ENCODE peak calls at places on chromosomes 2 and 18, in five cellular contexts. X is PC-3; U is endothelial cell; F is bronchial epithelial cell; N is activated naive CD4-positive, alpha-beta T cell treated with anti-CD3 and anti-CD28 coated beads, Interleukin-2, amount 50 U/mL, for 16 hours. A is an unnamed sample.

GRCh38 chr2:190579058-190579410 is 44.5 kb upstream of the NEMP2 start:
- DNase-seq in F (no peak), U (no peak), N (no peak), X (no peak), A (no peak)

GRCh38 chr2:174729797-174730529 is 34.3 kb downstream of the CHRNA1 start:
- DNase-seq in U (peak; percentile 26), X (no peak), N (peak; percentile 55), F (no peak), A (no peak)

GRCh38 chr18:46152436-46152807 is 48.2 kb downstream of the HAUS1 start:
- DNase-seq in U (no peak), F (peak; percentile 69), N (no peak), X (peak; percentile 71), A (no peak)

GRCh38 chr2:28346587-28346986 is 46.1 kb upstream of the FOSL2 start:
- DNase-seq in N (no peak), X (no peak), U (no peak), F (no peak), A (no peak)

GRCh38 chr2:206164261-206164862 is 4.7 kb downstream of the EEF1B2 start:
- DNase-seq in F (peak; percentile 32), N (no peak), X (peak; percentile 71), U (peak; percentile 51), A (peak; percentile 32)

GRCh38 chr2:10438688-10439087 is 9.4 kb downstream of the ODC1 start:
- DNase-seq in F (no peak), X (no peak), N (no peak), U (no peak), A (no peak)

GRCh38 chr2:26970928-26971627 is 641 bp downstream of the MAPRE3 start:
- DNase-seq in F (peak; percentile 48), U (no peak), X (no peak), N (no peak), A (no peak)

GRCh38 chr18:11873670-11874340 is 22.6 kb downstream of the CHMP1B start:
- DNase-seq in X (no peak), F (no peak), N (no peak), U (no peak), A (no peak)

GRCh38 chr2:216710531-216711282 is 15.4 kb upstream of the IGFBP5 start:
- DNase-seq in N (no peak), F (no peak), X (peak; percentile 30), U (no peak), A (no peak)

GRCh38 chr18:48455555-48456478 is 46.6 kb upstream of the ZBTB7C start:
- DNase-seq in N (peak; percentile 36), F (peak; percentile 90), X (peak; percentile 74), U (no peak), A (peak; percentile 58)

GRCh38 chr18:5588529-5588928 is 44.7 kb upstream of the EPB41L3 start:
- DNase-seq in F (no peak), X (no peak), N (no peak), U (no peak), A (peak; percentile 71)

A was measured in small intestine.